ENCODE peak calls at places on chromosome 5, in seven cellular contexts. One of them, this sample, is unnamed.

GRCh38 chr5:67188274-67188857 is 8.2 kb downstream of the CD180 start:
- DNase-seq in endothelial cell: no peak
- DNase-seq in adrenal gland: no peak
- DNase-seq in colonic mucosa: no peak
- DNase-seq in AG10803: no peak
- DNase-seq in tibial nerve: no peak
- DNase-seq in lung: no peak
- DNase-seq in this sample: no peak

GRCh38 chr5:160297004-160297403 is 15.4 kb downstream of the CCNJL start:
- DNase-seq in endothelial cell: no peak
- DNase-seq in adrenal gland: no peak
- DNase-seq in colonic mucosa: no peak
- DNase-seq in AG10803: no peak
- DNase-seq in tibial nerve: no peak
- DNase-seq in lung: no peak
- DNase-seq in this sample: no peak

GRCh38 chr5:125409496-125410351 is 663.3 kb upstream of the ZNF608 start:
- DNase-seq in endothelial cell: no peak
- DNase-seq in adrenal gland: no peak
- DNase-seq in colonic mucosa: peak
- DNase-seq in AG10803: no peak
- DNase-seq in tibial nerve: no peak
- DNase-seq in lung: no peak
- DNase-seq in this sample: no peak

GRCh38 chr5:136006164-136006563 is 22.6 kb upstream of the TGFBI start:
- DNase-seq in endothelial cell: no peak
- DNase-seq in adrenal gland: peak
- DNase-seq in colonic mucosa: peak
- DNase-seq in AG10803: peak
- DNase-seq in tibial nerve: no peak
- DNase-seq in lung: no peak
- DNase-seq in this sample: no peak

GRCh38 chr5:71932649-71933338 is 174.5 kb upstream of the MAP1B start:
- DNase-seq in endothelial cell: peak
- DNase-seq in adrenal gland: peak
- DNase-seq in colonic mucosa: peak
- DNase-seq in AG10803: peak
- DNase-seq in tibial nerve: peak
- DNase-seq in lung: peak
- DNase-seq in this sample: peak

GRCh38 chr5:7878381-7878873 is 9.5 kb downstream of the MTRR start:
- DNase-seq in endothelial cell: no peak
- DNase-seq in adrenal gland: no peak
- DNase-seq in colonic mucosa: no peak
- DNase-seq in AG10803: peak
- DNase-seq in tibial nerve: no peak
- DNase-seq in lung: no peak
- DNase-seq in this sample: no peak

GRCh38 chr5:77641963-77642589 is 3.6 kb upstream of the OTP start:
- DNase-seq in endothelial cell: no peak
- DNase-seq in adrenal gland: no peak
- DNase-seq in colonic mucosa: no peak
- DNase-seq in AG10803: no peak
- DNase-seq in tibial nerve: no peak
- DNase-seq in lung: no peak
- DNase-seq in this sample: no peak

GRCh38 chr5:11046160-11046559 is 285.1 kb upstream of the DAP start:
- DNase-seq in endothelial cell: no peak
- DNase-seq in adrenal gland: no peak
- DNase-seq in colonic mucosa: no peak
- DNase-seq in AG10803: peak
- DNase-seq in tibial nerve: no peak
- DNase-seq in lung: no peak
- DNase-seq in this sample: peak

GRCh38 chr5:96861044-96861443 is 15.3 kb upstream of the ERAP2 start:
- DNase-seq in endothelial cell: no peak
- DNase-seq in adrenal gland: no peak
- DNase-seq in colonic mucosa: no peak
- DNase-seq in AG10803: no peak
- DNase-seq in tibial nerve: no peak
- DNase-seq in lung: no peak
- DNase-seq in this sample: peak

GRCh38 chr5:126680215-126680817 is 79.6 kb downstream of the PHAX start:
- DNase-seq in endothelial cell: no peak
- DNase-seq in adrenal gland: no peak
- DNase-seq in colonic mucosa: peak
- DNase-seq in AG10803: peak
- DNase-seq in tibial nerve: no peak
- DNase-seq in lung: no peak
- DNase-seq in this sample: no peak

GRCh38 chr5:131952286-131952857 is 6.9 kb upstream of the MEIKIN start:
- DNase-seq in endothelial cell: no peak
- DNase-seq in adrenal gland: no peak
- DNase-seq in colonic mucosa: no peak
- DNase-seq in AG10803: peak
- DNase-seq in tibial nerve: no peak
- DNase-seq in lung: no peak
- DNase-seq in this sample: no peak

GRCh38 chr5:99936911-99937310 is 598.3 kb upstream of the FAM174A start:
- DNase-seq in endothelial cell: no peak
- DNase-seq in adrenal gland: no peak
- DNase-seq in colonic mucosa: no peak
- DNase-seq in AG10803: no peak
- DNase-seq in tibial nerve: no peak
- DNase-seq in lung: no peak
- DNase-seq in this sample: no peak

GRCh38 chr5:123450114-123450513 is 26.9 kb upstream of the CEP120 start:
- DNase-seq in endothelial cell: no peak
- DNase-seq in adrenal gland: no peak
- DNase-seq in colonic mucosa: no peak
- DNase-seq in AG10803: no peak
- DNase-seq in tibial nerve: no peak
- DNase-seq in lung: no peak
- DNase-seq in this sample: no peak

GRCh38 chr5:84383816-84384603 is 670 bp downstream of the EDIL3 start:
- DNase-seq in endothelial cell: peak
- DNase-seq in adrenal gland: peak
- DNase-seq in colonic mucosa: peak
- DNase-seq in AG10803: peak
- DNase-seq in tibial nerve: no peak
- DNase-seq in lung: no peak
- DNase-seq in this sample: no peak

GRCh38 chr5:115962565-115963402 is 509 bp downstream of the LVRN start:
- DNase-seq in endothelial cell: peak
- DNase-seq in adrenal gland: no peak
- DNase-seq in colonic mucosa: no peak
- DNase-seq in AG10803: no peak
- DNase-seq in tibial nerve: no peak
- DNase-seq in lung: no peak
- DNase-seq in this sample: peak

DNA sequence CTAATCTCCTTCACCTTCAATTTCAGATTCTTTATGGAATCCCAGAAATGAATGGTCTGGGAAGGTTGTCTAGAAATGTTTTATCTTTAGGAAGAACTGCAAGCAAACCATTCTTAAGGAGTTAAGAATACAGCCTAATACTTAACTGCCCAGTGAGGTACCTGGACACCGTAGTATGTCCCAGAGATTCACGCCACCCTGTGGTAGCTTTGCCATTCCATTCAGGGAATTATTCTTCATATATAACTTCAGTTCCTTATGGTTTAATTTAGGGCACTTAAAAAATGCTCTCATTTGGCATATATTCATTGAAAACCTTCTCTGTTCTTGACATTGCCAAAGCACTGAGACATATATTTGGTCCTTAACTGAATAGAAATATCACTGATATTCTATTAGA is 49.7 kb downstream of the ACTBL2 start:
- DNase-seq in endothelial cell: no peak
- DNase-seq in adrenal gland: peak
- DNase-seq in colonic mucosa: no peak
- DNase-seq in AG10803: no peak
- DNase-seq in tibial nerve: no peak
- DNase-seq in lung: no peak
- DNase-seq in this sample: peak
- TF ChIP-seq CTCF in endothelial cell: no peak
- TF ChIP-seq CTCF in adrenal gland: peak
- TF ChIP-seq CTCF in colonic mucosa: no peak
- TF ChIP-seq CTCF in AG10803: no peak
- TF ChIP-seq CTCF in tibial nerve: no peak
- TF ChIP-seq CTCF in lung: no peak
- TF ChIP-seq CTCF in this sample: peak

GRCh38 chr5:24633705-24634325 is 11.0 kb downstream of the CDH10 start:
- DNase-seq in endothelial cell: peak
- DNase-seq in adrenal gland: no peak
- DNase-seq in colonic mucosa: no peak
- DNase-seq in AG10803: peak
- DNase-seq in tibial nerve: no peak
- DNase-seq in lung: no peak
- DNase-seq in this sample: no peak
- TF ChIP-seq CTCF in endothelial cell: peak
- TF ChIP-seq CTCF in adrenal gland: peak
- TF ChIP-seq CTCF in colonic mucosa: peak
- TF ChIP-seq CTCF in AG10803: peak
- TF ChIP-seq CTCF in tibial nerve: peak
- TF ChIP-seq CTCF in lung: peak
- TF ChIP-seq CTCF in this sample: peak

DNA sequence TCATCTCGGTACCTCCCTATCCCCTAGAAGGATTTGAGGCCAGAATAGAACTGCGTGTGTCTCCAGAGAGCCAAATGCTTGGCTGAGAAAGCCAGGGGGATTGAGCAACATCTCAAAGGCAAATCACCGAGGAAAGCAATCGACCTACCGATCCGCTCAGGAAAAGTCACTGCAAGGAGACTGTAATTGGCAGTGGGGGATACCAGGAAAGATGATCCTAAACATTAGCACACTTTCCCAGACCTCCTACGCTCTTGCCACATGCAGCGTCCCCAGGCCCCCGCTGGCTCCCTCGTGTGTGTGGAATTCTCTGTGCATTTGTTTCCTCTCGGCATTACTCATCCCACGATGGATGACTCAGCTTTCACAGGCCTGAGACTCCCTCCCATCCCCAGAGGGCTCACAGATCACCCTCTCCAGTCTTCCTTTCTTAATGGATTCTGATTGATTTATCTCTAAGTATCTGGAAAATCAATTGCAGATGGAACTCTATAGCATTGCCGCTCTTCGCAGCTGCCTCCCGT is 82.2 kb upstream of the ICE1 start:
- DNase-seq in endothelial cell: peak
- DNase-seq in adrenal gland: peak
- DNase-seq in colonic mucosa: peak
- DNase-seq in AG10803: peak
- DNase-seq in tibial nerve: no peak
- DNase-seq in lung: peak
- DNase-seq in this sample: no peak
- TF ChIP-seq CTCF in endothelial cell: no peak
- TF ChIP-seq CTCF in adrenal gland: peak
- TF ChIP-seq CTCF in colonic mucosa: no peak
- TF ChIP-seq CTCF in AG10803: peak
- TF ChIP-seq CTCF in tibial nerve: peak
- TF ChIP-seq CTCF in lung: no peak
- TF ChIP-seq CTCF in this sample: peak

DNA sequence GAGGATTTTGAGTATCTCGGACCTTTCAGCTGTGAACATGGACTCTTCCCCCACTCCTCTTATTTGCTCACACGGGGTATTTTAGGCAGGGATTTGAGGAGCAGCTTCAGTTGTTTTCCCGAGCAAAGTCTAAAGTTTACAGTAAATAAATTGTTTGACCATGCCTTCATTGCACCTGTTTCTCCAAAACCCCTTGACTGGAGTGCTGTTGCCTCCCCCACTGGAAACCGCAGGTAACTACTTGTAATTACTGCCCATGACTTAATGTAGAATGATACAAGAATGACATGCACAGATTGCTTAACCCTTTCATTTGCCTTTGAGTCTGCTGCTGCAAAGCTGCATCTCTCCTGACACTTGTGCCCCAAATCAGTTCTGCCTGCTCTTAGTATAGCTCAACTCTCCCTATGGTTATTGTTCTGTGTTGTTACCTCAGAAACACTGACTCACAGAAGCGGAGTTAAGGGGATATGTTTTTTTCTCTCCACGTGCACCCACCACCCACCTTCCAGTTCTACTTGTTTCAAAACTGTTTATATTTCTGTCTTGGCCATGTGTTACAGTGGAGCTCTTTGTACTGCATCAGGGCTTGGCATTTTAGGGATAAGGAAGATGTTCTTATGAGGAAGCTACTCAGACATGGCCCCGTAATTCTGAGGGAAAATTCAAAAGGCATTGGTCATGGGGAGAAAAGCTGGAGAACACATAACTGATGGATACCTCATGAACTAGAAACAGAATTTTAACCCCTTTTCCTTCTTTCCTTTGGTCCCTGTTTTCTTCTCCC is 2.2 kb downstream of the ADRB2 start:
- DNase-seq in endothelial cell: no peak
- DNase-seq in adrenal gland: no peak
- DNase-seq in colonic mucosa: no peak
- DNase-seq in AG10803: no peak
- DNase-seq in tibial nerve: no peak
- DNase-seq in lung: peak
- DNase-seq in this sample: no peak
- TF ChIP-seq CTCF in endothelial cell: no peak
- TF ChIP-seq CTCF in adrenal gland: no peak
- TF ChIP-seq CTCF in colonic mucosa: no peak
- TF ChIP-seq CTCF in AG10803: no peak
- TF ChIP-seq CTCF in tibial nerve: no peak
- TF ChIP-seq CTCF in lung: no peak
- TF ChIP-seq CTCF in this sample: no peak

DNA sequence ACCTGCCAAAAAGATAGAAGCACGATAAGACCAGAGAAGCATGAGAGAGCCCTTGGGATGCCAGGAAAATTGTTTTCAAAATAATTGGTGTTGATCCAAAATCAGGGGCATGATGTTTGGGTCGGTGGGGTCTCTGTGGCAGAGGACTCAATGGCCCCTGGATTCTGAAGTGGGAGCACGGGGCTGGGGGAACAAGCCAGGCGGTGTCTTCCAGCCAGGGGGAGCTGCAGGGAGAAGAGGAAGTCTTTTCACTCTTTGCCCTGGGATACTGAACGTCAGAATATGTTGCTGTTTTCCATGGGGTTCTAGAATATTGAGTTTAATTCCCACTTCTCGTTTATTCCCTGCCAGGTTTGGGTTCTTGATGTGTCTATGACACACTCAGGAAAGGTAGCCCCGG is 20.4 kb downstream of the TSPAN17 start:
- DNase-seq in endothelial cell: no peak
- DNase-seq in adrenal gland: no peak
- DNase-seq in colonic mucosa: no peak
- DNase-seq in AG10803: no peak
- DNase-seq in tibial nerve: no peak
- DNase-seq in lung: no peak
- DNase-seq in this sample: no peak
- TF ChIP-seq CTCF in endothelial cell: no peak
- TF ChIP-seq CTCF in adrenal gland: no peak
- TF ChIP-seq CTCF in colonic mucosa: no peak
- TF ChIP-seq CTCF in AG10803: no peak
- TF ChIP-seq CTCF in tibial nerve: no peak
- TF ChIP-seq CTCF in lung: no peak
- TF ChIP-seq CTCF in this sample: no peak

GRCh38 chr5:16784843-16785791 is 151.0 kb downstream of the MYO10 start:
- DNase-seq in endothelial cell: no peak
- DNase-seq in adrenal gland: no peak
- DNase-seq in colonic mucosa: no peak
- DNase-seq in AG10803: no peak
- DNase-seq in tibial nerve: no peak
- DNase-seq in lung: no peak
- DNase-seq in this sample: no peak
- TF ChIP-seq CTCF in endothelial cell: no peak
- TF ChIP-seq CTCF in adrenal gland: no peak
- TF ChIP-seq CTCF in colonic mucosa: no peak
- TF ChIP-seq CTCF in AG10803: no peak
- TF ChIP-seq CTCF in tibial nerve: no peak
- TF ChIP-seq CTCF in lung: no peak
- TF ChIP-seq CTCF in this sample: no peak